ENCODE peak calls at places on chromosomes 3 and 15, in four cellular contexts. One of them, this sample, is unnamed.

GRCh38 chr15:80404057-80404718 is at the start of gene ARNT2:
- DNase-seq in stromal cell of bone marrow: no peak
- DNase-seq in transverse colon: no peak
- DNase-seq in COR-L47: peak
- DNase-seq in this sample: no peak

GRCh38 chr3:29153811-29154210 is 127.1 kb upstream of the RBMS3 start:
- DNase-seq in transverse colon: no peak
- DNase-seq in COR-L47: no peak
- DNase-seq in stromal cell of bone marrow: no peak
- DNase-seq in this sample: no peak

GRCh38 chr15:45550436-45550835 is 27.9 kb upstream of the SLC30A4 start:
- DNase-seq in transverse colon: no peak
- DNase-seq in COR-L47: no peak
- DNase-seq in stromal cell of bone marrow: peak
- DNase-seq in this sample: no peak

GRCh38 chr3:122942937-122943827 is 84.4 kb downstream of the SEMA5B start:
- DNase-seq in stromal cell of bone marrow: no peak
- DNase-seq in transverse colon: peak
- DNase-seq in COR-L47: peak
- DNase-seq in this sample: peak

GRCh38 chr3:29481969-29482767 is 201.3 kb downstream of the RBMS3 start:
- DNase-seq in stromal cell of bone marrow: no peak
- DNase-seq in transverse colon: no peak
- DNase-seq in COR-L47: no peak
- DNase-seq in this sample: no peak

GRCh38 chr15:49758856-49759255 is 138.0 kb downstream of the DTWD1 start:
- DNase-seq in transverse colon: no peak
- DNase-seq in COR-L47: no peak
- DNase-seq in stromal cell of bone marrow: no peak
- DNase-seq in this sample: no peak

GRCh38 chr15:52559583-52559982 is 9.2 kb downstream of the ARPP19 start:
- DNase-seq in transverse colon: no peak
- DNase-seq in COR-L47: no peak
- DNase-seq in stromal cell of bone marrow: peak
- DNase-seq in this sample: no peak

GRCh38 chr3:142863010-142863787 is 25.7 kb downstream of the PCOLCE2 start:
- DNase-seq in stromal cell of bone marrow: peak
- DNase-seq in COR-L47: no peak
- DNase-seq in transverse colon: no peak
- DNase-seq in this sample: peak

GRCh38 chr3:180280601-180281000 is 243.9 kb upstream of the PEX5L start:
- DNase-seq in stromal cell of bone marrow: no peak
- DNase-seq in COR-L47: no peak
- DNase-seq in transverse colon: no peak
- DNase-seq in this sample: no peak

GRCh38 chr15:76170426-76170800 is 110.6 kb downstream of the TMEM266 start:
- DNase-seq in transverse colon: no peak
- DNase-seq in stromal cell of bone marrow: no peak
- DNase-seq in COR-L47: no peak
- DNase-seq in this sample: no peak

This sample was measured in fibroblast of the conjunctiva.